ENCODE peak calls at places on chromosomes 3 and 15, in nine cellular contexts. A, M, Y, L, P, W, N, T and Z are unnamed samples.

GRCh38 chr15:27790270-27790669 is 308.8 kb downstream of the OCA2 start:
- DNase-seq in M (no peak), N (no peak), L (no peak), P (no peak), Y (no peak), T (no peak), W (no peak), A (no peak), Z (no peak)

GRCh38 chr3:39707314-39707909 is 102.0 kb upstream of the MYRIP start:
- DNase-seq in N (no peak), Y (peak; percentile 20), L (no peak), W (no peak), A (no peak), M (peak; percentile 16), T (peak; percentile 45), P (no peak), Z (peak; percentile 5)

GRCh38 chr15:93941687-93942086 is 289.7 kb upstream of the MCTP2 start:
- DNase-seq in L (no peak), T (no peak), Y (no peak), W (no peak), P (no peak), M (no peak), A (no peak), N (no peak), Z (no peak)

GRCh38 chr3:108406661-108407206 is 103.7 kb downstream of the MYH15 start:
- DNase-seq in M (peak; percentile 34), T (peak; percentile 72), W (no peak), N (no peak), P (peak; percentile 57), Y (no peak), A (no peak), L (no peak), Z (peak; percentile 63)

GRCh38 chr15:84816694-84817460 is at the start of gene ALPK3:
- DNase-seq in P (no peak), M (no peak), T (no peak), A (no peak), Y (no peak), L (peak; percentile 91), W (peak; percentile 81), N (no peak), Z (no peak)

GRCh38 chr15:66865622-66866611 is 163.9 kb downstream of the SMAD6 start:
- DNase-seq in L (peak; percentile 68), N (no peak), M (no peak), P (no peak), A (peak; percentile 40), Y (no peak), T (no peak), W (no peak), Z (peak; percentile 82)

GRCh38 chr15:50675524-50676144 is 11.0 kb downstream of the TRPM7 start:
- DNase-seq in N (no peak), A (no peak), M (peak; percentile 14), L (no peak), W (no peak), Y (no peak), P (peak; percentile 21), T (peak; percentile 45), Z (no peak)

GRCh38 chr15:47514251-47514652 is 203.1 kb upstream of the SEMA6D start:
- DNase-seq in N (no peak), M (no peak), Y (no peak), L (no peak), A (no peak), P (peak; percentile 36), T (peak; percentile 64), W (no peak), Z (no peak)

GRCh38 chr3:29409409-29409808 is 128.5 kb downstream of the RBMS3 start:
- DNase-seq in W (no peak), N (no peak), Y (no peak), A (no peak), L (no peak), P (no peak), M (no peak), T (no peak), Z (no peak)

GRCh38 chr3:69330891-69331400 is 54.9 kb downstream of the FRMD4B start:
- DNase-seq in L (no peak), Y (no peak), T (no peak), M (no peak), W (peak; percentile 74), A (no peak), N (no peak), P (no peak), Z (no peak)

GRCh38 chr15:38705421-38706219 is 141.0 kb upstream of the RASGRP1 start:
- DNase-seq in M (no peak), L (no peak), N (no peak), Y (no peak), T (no peak), A (no peak), P (no peak), W (no peak), Z (no peak)

GRCh38 chr3:37736632-37737031 is 125.0 kb upstream of the CTDSPL start:
- DNase-seq in N (no peak), T (no peak), M (no peak), A (no peak), W (no peak), P (no peak), L (no peak), Y (no peak), Z (no peak)

GRCh38 chr15:60675763-60676162 is 196.8 kb upstream of the ICE2 start:
- DNase-seq in Y (no peak), A (no peak), N (no peak), P (no peak), T (no peak), L (no peak), M (no peak), W (no peak), Z (no peak)

GRCh38 chr15:77030042-77030927 is 35.4 kb downstream of the PSTPIP1 start:
- DNase-seq in L (peak; percentile 60), T (no peak), W (peak; percentile 70), A (no peak), P (no peak), M (no peak), Y (no peak), N (no peak), Z (no peak)

GRCh38 chr15:61228025-61228901 is 839 bp downstream of the RORA start:
- DNase-seq in Y (no peak), T (peak; percentile 31), N (no peak), M (no peak), P (peak; percentile 8), L (no peak), A (no peak), W (no peak), Z (no peak)

GRCh38 chr3:67940200-67940952 is 286.0 kb upstream of the SUCLG2 start:
- DNase-seq in L (peak; percentile 63), Y (no peak), T (no peak), W (no peak), A (no peak), N (no peak), P (no peak), M (no peak), Z (no peak)

GRCh38 chr3:8645717-8646116 is 1.1 kb upstream of the SSUH2 start:
- DNase-seq in W (no peak), T (no peak), N (no peak), P (no peak), M (no peak), Y (no peak), A (no peak), L (no peak), Z (no peak)

GRCh38 chr3:161042023-161042501 is 63.1 kb downstream of the B3GALNT1 start:
- DNase-seq in P (no peak), W (no peak), Y (no peak), M (no peak), T (peak; percentile 41), N (no peak), L (no peak), A (no peak), Z (peak; percentile 18)

GRCh38 chr15:99707481-99708270 is 25.6 kb downstream of the LYSMD4 start:
- DNase-seq in L (no peak), N (no peak), M (peak; percentile 68), T (peak; percentile 68), A (no peak), P (no peak), W (no peak), Y (no peak), Z (no peak)

GRCh38 chr15:90174140-90174891 is 26.8 kb upstream of the SEMA4B start:
- DNase-seq in A (no peak), M (no peak), W (peak; percentile 89), Y (no peak), L (peak; percentile 88), P (no peak), N (no peak), T (no peak), Z (no peak)